ENCODE peak calls at places on chromosome 19, in ten cellular contexts. N is astrocyte of the spinal cord; H is activated CD4-positive, alpha-beta T cell treated with anti-CD3 and anti-CD28 coated beads, Interleukin-2, amount 50 U/mL, for 24 hours; I is activated naive CD4-positive, alpha-beta T cell treated with anti-CD3 and anti-CD28 coated beads, Interleukin-2, amount 10 ng/mL, durations not matched to agents 7 days and 5 days; Z is activated T-helper 1 cell treated with anti-CD3 and anti-CD28 coated beads, Interleukin-12 subunit alpha, Interleukin-12 subunit beta, Interleukin-2, Interleukin-4 antibody, amounts not matched to agents 30 ng/mL and 10 ng/mL and 1 ng/mL, durations not matched to agents 14 hours and 24 hours and 36 hours; G is Right ventricle myocardium superior; T is anterior cingulate cortex; P is NCI-H187; L is neural crest cell; M is thoracic aorta. Q is an unnamed sample.
A peak's percentile ranks its signal among the peaks of the same experiment; 100 is the strongest.

GRCh38 chr19:29675650-29676186 is 10.5 kb downstream of the PLEKHF1 start:
- DNase-seq in P (no peak), L (no peak), M (no peak), G (no peak), Z (no peak), H (no peak), N (no peak), I (no peak), T (peak; percentile 65), Q (no peak)

GRCh38 chr19:45420356-45420755 is 3.4 kb downstream of the ERCC1 start:
- DNase-seq in M (no peak), T (no peak), L (no peak), H (no peak), P (no peak), I (no peak), G (no peak), Z (no peak), N (no peak), Q (no peak)

GRCh38 chr19:38669532-38669931 is 22.1 kb downstream of the ACTN4 start:
- DNase-seq in L (no peak), G (no peak), N (no peak), Z (no peak), I (peak; percentile 59), P (no peak), T (no peak), H (no peak), M (no peak), Q (no peak)

GRCh38 chr19:6216236-6216995 is 63.4 kb downstream of the MLLT1 start:
- DNase-seq in T (no peak), M (no peak), L (no peak), N (no peak), H (no peak), I (no peak), Z (no peak), G (peak; percentile 22), P (no peak), Q (no peak)

GRCh38 chr19:55461974-55462628 is 659 bp upstream of the ISOC2 start:
- DNase-seq in P (no peak), H (no peak), T (no peak), N (peak; percentile 35), I (no peak), Z (no peak), L (no peak), G (no peak), M (no peak), Q (no peak)

GRCh38 chr19:23916991-23917390 is 2.3 kb downstream of the ZNF726 start:
- DNase-seq in L (no peak), P (no peak), H (no peak), I (no peak), Z (no peak), M (no peak), T (no peak), G (no peak), N (no peak), Q (no peak)

GRCh38 chr19:55546822-55547614 is 1.7 kb upstream of the SBK3 start:
- DNase-seq in Z (no peak), L (no peak), M (peak; percentile 68), H (no peak), I (no peak), N (peak; percentile 68), G (peak; percentile 91), T (peak; percentile 6), P (no peak), Q (peak; percentile 87)

GRCh38 chr19:32296694-32297093 is 48.7 kb upstream of the ZNF507 start:
- DNase-seq in H (no peak), G (no peak), P (no peak), M (no peak), N (no peak), I (no peak), L (no peak), T (no peak), Z (no peak), Q (no peak)

GRCh38 chr19:4704317-4704673 is 19.3 kb downstream of the DPP9 start:
- DNase-seq in Z (no peak), T (no peak), H (no peak), N (no peak), L (no peak), P (no peak), G (no peak), I (no peak), M (no peak), Q (no peak)

GRCh38 chr19:20503536-20503935 is 62.0 kb downstream of the ZNF737 start:
- DNase-seq in Z (no peak), N (peak; percentile 8), P (no peak), M (no peak), G (no peak), I (no peak), T (no peak), H (no peak), L (no peak), Q (peak; percentile 4)

GRCh38 chr19:38701455-38702063 is 42.7 kb downstream of the CAPN12 start:
- DNase-seq in M (no peak), N (no peak), I (no peak), Z (no peak), P (no peak), L (no peak), T (no peak), H (no peak), G (no peak), Q (no peak)

GRCh38 chr19:3459965-3460582 is 20.3 kb downstream of the SMIM24 start:
- DNase-seq in G (no peak), I (no peak), N (no peak), P (no peak), Z (no peak), L (no peak), M (no peak), H (no peak), T (no peak), Q (no peak)

GRCh38 chr19:58476498-58477015 is 405 bp downstream of the ZNF446 start:
- DNase-seq in G (no peak), T (no peak), M (peak; percentile 36), N (peak; percentile 13), Z (no peak), P (no peak), H (no peak), L (no peak), I (peak; percentile 35), Q (no peak)

GRCh38 chr19:53183146-53183545 is 10.0 kb downstream of the ZNF665 start:
- DNase-seq in P (no peak), T (no peak), Z (no peak), N (peak; percentile 76), M (no peak), I (no peak), G (no peak), L (no peak), H (no peak), Q (no peak)

GRCh38 chr19:42140125-42140754 is 8.0 kb upstream of the POU2F2 start:
- DNase-seq in L (peak; percentile 79), M (no peak), G (peak; percentile 74), H (no peak), I (peak; percentile 72), P (no peak), N (peak; percentile 73), T (peak; percentile 27), Z (no peak), Q (peak; percentile 72)

GRCh38 chr19:4064551-4065260 is 2.0 kb downstream of the ZBTB7A start:
- DNase-seq in N (peak; percentile 35), G (peak; percentile 72), L (no peak), T (peak; percentile 66), P (no peak), M (no peak), H (no peak), Z (no peak), I (peak; percentile 64), Q (peak; percentile 63)

GRCh38 chr19:34188388-34188787 is 16.1 kb downstream of the LSM14A start:
- DNase-seq in G (no peak), L (no peak), Z (no peak), P (no peak), I (no peak), H (no peak), M (no peak), T (no peak), N (no peak), Q (no peak)

Q was measured in heart right ventricle.